ENCODE peak calls at places on chromosomes 13 and 19, in six cellular contexts. G, W, H, F, T and Y are unnamed samples.

GRCh38 chr19:32287811-32288227 is 57.6 kb upstream of the ZNF507 start:
- DNase-seq in G (peak), W (peak), H (peak), F (no peak), T (peak), Y (peak)

GRCh38 chr19:41302624-41303351 is 7.2 kb upstream of the CCDC97 start:
- DNase-seq in G (no peak), W (no peak), H (no peak), F (peak), T (no peak), Y (no peak)

GRCh38 chr13:29684441-29684840 is 89.0 kb upstream of the SLC7A1 start:
- DNase-seq in G (no peak), W (no peak), H (no peak), F (no peak), T (no peak), Y (no peak)

GRCh38 chr19:11435833-11436313 is 438 bp downstream of the PRKCSH start:
- DNase-seq in G (no peak), W (peak), H (no peak), F (no peak), T (no peak), Y (peak)

GRCh38 chr19:42436006-42436405 is 6.7 kb downstream of the CXCL17 start:
- DNase-seq in G (no peak), W (no peak), H (no peak), F (no peak), T (no peak), Y (peak)

GRCh38 chr13:44309771-44310767 is 63.6 kb upstream of the SERP2 start:
- DNase-seq in G (no peak), W (no peak), H (no peak), F (no peak), T (no peak), Y (no peak)

GRCh38 chr19:45130888-45131615 is 29.7 kb downstream of the NKPD1 start:
- DNase-seq in G (no peak), W (peak), H (no peak), F (no peak), T (no peak), Y (no peak)

GRCh38 chr13:29270536-29271045 is 324.9 kb downstream of the SLC7A1 start:
- DNase-seq in G (no peak), W (no peak), H (no peak), F (no peak), T (no peak), Y (no peak)

GRCh38 chr19:45931055-45931454 is 16.5 kb upstream of the NANOS2 start:
- DNase-seq in G (no peak), W (no peak), H (no peak), F (no peak), T (no peak), Y (no peak)

GRCh38 chr19:43784251-43784980 is 3.6 kb upstream of the KCNN4 start:
- DNase-seq in G (no peak), W (no peak), H (peak), F (peak), T (no peak), Y (no peak)

GRCh38 chr19:18519962-18520847 is 1.7 kb downstream of the ELL start:
- DNase-seq in G (peak), W (peak), H (no peak), F (peak), T (peak), Y (peak)

GRCh38 chr19:18522124-18522861 is 423 bp upstream of the ELL start:
- DNase-seq in G (peak), W (peak), H (peak), F (peak), T (peak), Y (peak)

GRCh38 chr19:18523841-18524240 is 2.0 kb upstream of the ELL start:
- DNase-seq in G (no peak), W (no peak), H (no peak), F (no peak), T (no peak), Y (no peak)

GRCh38 chr19:18520848-18521691 is 800 bp downstream of the ELL start:
- DNase-seq in G (peak), W (peak), H (no peak), F (no peak), T (no peak), Y (peak)

GRCh38 chr19:18521692-18522123 is at the start of gene ELL:
- DNase-seq in G (no peak), W (no peak), H (no peak), F (no peak), T (no peak), Y (no peak)
- TF ChIP-seq CTCF in G (no peak), W (no peak), H (no peak), F (no peak), T (no peak), Y (peak)

DNA sequence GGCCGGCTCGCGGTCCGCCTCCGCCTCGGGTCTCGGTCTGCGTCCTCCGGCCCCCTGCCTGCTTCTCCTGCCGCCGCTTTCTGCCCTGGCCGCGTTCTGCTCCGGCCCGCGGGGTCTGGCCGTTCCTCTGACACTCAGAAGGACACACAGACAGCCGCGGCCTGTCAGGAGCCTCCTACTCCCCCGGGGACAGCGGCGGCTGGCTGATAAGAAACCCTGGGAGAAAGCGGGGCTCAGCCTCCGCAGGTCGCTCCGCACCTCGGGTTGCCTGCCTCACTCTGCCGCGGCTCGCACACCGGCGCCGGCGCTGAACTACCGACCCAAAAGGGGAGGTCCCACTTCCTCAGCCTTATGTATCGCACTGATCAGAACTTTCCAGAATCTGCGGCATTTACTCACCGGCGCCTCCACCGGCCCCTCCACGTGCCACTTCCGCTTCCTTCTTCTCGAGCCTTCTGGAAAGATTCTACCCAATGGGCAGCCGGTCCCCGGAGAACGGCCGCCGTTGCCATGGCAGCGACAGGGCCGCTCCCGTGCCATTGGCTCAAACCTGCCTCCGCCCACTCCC is at the start of gene HSPH1:
- DNase-seq in G (peak), W (peak), H (peak), F (peak), T (peak), Y (peak)
- TF ChIP-seq CTCF in G (no peak), W (peak), H (peak), F (no peak), T (no peak), Y (peak)

GRCh38 chr19:18915639-18916038 is 3.5 kb downstream of the COPE start:
- DNase-seq in G (no peak), W (peak), H (no peak), F (no peak), T (no peak), Y (peak)
- TF ChIP-seq CTCF in G (no peak), W (peak), H (peak), F (no peak), T (no peak), Y (peak)

GRCh38 chr19:1453525-1454371 is 3.8 kb downstream of the APC2 start:
- DNase-seq in G (peak), W (peak), H (no peak), F (no peak), T (no peak), Y (peak)
- TF ChIP-seq CTCF in G (no peak), W (no peak), H (no peak), F (no peak), T (no peak), Y (no peak)

GRCh38 chr19:5225486-5226345 is 114.9 kb downstream of the PTPRS start:
- DNase-seq in G (no peak), W (peak), H (no peak), F (no peak), T (no peak), Y (peak)
- TF ChIP-seq CTCF in G (no peak), W (peak), H (peak), F (no peak), T (peak), Y (peak)

GRCh38 chr13:21813110-21813509 is 142.2 kb downstream of the FGF9 start:
- DNase-seq in G (no peak), W (no peak), H (no peak), F (no peak), T (no peak), Y (no peak)
- TF ChIP-seq CTCF in G (no peak), W (peak), H (no peak), F (no peak), T (peak), Y (no peak)

GRCh38 chr13:51768378-51768921 is 35.5 kb downstream of the DHRS12 start:
- DNase-seq in G (no peak), W (peak), H (no peak), F (no peak), T (no peak), Y (peak)
- TF ChIP-seq CTCF in G (no peak), W (peak), H (no peak), F (no peak), T (no peak), Y (peak)

DNA sequence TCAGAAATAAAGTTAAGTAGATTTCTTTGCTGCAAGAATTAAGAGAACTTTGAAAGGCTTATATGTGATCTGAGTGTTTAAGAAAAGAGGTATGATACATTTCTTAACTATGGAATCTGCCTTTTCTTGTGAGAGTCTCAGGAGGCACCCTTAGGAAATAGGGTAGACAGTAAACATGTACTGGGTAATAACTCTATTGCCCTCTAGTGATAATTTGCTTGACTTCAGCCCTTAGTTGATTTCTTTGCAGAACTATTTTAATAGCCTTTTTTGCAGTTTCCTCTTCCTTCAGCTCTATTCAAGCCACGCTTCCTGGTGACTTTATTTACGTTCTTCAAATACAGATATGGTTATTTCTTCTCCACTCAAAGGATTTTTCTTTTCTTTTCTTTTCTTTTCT is 37.0 kb upstream of the CCNA1 start:
- DNase-seq in G (no peak), W (no peak), H (peak), F (no peak), T (no peak), Y (no peak)
- TF ChIP-seq CTCF in G (no peak), W (peak), H (peak), F (no peak), T (peak), Y (no peak)

GRCh38 chr13:46185634-46186033 is 3.7 kb upstream of the LCP1 start:
- DNase-seq in G (no peak), W (no peak), H (no peak), F (no peak), T (no peak), Y (no peak)

GRCh38 chr13:46182491-46182877 is 507 bp upstream of the LCP1 start:
- DNase-seq in G (no peak), W (no peak), H (no peak), F (no peak), T (no peak), Y (no peak)

GRCh38 chr13:46181799-46182490 is at the start of gene LCP1:
- DNase-seq in G (no peak), W (no peak), H (no peak), F (peak), T (no peak), Y (no peak)

GRCh38 chr13:46183018-46183940 is 1.3 kb upstream of the LCP1 start:
- DNase-seq in G (no peak), W (no peak), H (no peak), F (no peak), T (no peak), Y (no peak)

GRCh38 chr13:46184277-46184699 is 2.3 kb upstream of the LCP1 start:
- DNase-seq in G (no peak), W (peak), H (no peak), F (peak), T (no peak), Y (peak)
- TF ChIP-seq CTCF in G (no peak), W (peak), H (peak), F (peak), T (peak), Y (peak)

DNA sequence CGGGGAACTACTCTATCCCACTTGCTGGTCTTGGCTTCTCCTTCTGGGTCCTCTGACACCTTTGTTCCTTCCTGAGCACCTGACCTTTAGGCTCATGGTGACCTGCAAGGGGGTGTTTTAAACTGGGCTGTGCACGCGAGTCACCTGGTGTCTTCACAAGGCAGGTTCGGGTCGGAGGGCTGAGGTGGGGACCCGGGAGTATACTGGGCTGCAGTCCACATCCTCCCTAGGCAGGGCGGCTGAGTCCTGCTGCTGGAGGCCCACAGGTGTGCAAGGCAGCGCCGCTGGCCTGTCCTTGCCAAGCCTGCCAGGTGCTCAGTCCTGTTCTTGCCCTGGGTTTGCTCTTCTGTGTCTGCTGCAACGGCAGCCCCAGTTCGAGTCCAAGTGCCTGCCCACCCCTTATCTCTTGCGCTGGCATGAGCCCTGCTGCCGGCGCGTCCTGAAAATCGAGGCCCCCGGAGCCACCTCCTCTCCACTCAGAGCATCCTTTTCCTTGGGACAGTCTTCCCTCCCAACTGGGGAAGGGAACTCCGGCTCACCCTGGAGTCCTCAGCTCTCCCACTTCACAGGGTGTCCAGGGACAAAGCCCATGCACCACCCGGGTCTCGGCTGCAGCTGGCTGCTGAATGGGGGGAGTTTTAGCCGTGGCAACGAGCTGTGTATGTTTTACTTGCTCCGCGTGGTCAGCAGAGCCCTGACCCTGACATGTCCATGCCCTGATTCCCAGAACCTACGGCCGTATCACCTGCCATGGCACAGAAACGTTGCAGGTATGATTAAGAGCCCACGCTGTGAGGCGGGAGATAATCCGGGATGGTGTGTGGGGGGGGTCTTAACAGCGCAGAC is 193.5 kb downstream of the TEX29 start:
- DNase-seq in G (no peak), W (no peak), H (no peak), F (no peak), T (no peak), Y (no peak)
- TF ChIP-seq CTCF in G (no peak), W (no peak), H (no peak), F (no peak), T (no peak), Y (no peak)